ENCODE peak calls at places on chromosomes 12 and 14, in six cellular contexts. T, Z, N, B, H and D are unnamed samples.

GRCh38 chr12:20950248-20950647 is 139.7 kb downstream of the SLCO1B3 start:
- DNase-seq in H (peak), Z (peak), T (no peak), N (no peak), B (no peak), D (no peak)

GRCh38 chr14:93132472-93133065 is 16.8 kb upstream of the ITPK1 start:
- DNase-seq in B (peak), T (no peak), Z (peak), H (peak), N (peak), D (no peak)

GRCh38 chr12:13173537-13173936 is 23.0 kb upstream of the EMP1 start:
- DNase-seq in B (peak), N (no peak), T (no peak), H (peak), Z (no peak), D (no peak)

GRCh38 chr12:121719926-121720414 is 7.4 kb downstream of the TMEM120B start:
- DNase-seq in B (peak), T (no peak), Z (no peak), H (peak), N (peak), D (no peak)

GRCh38 chr14:27318769-27319280 is 721.0 kb upstream of the NOVA1 start:
- DNase-seq in N (no peak), B (no peak), T (no peak), H (no peak), Z (no peak), D (no peak)

GRCh38 chr12:56029666-56030293 is 8.9 kb downstream of the IKZF4 start:
- DNase-seq in N (peak), Z (peak), B (peak), H (peak), T (no peak), D (no peak)

GRCh38 chr12:5945071-5946008 is at the start of gene ANO2:
- DNase-seq in H (no peak), T (no peak), B (no peak), N (peak), Z (peak), D (peak)

GRCh38 chr12:120041386-120042231 is 52.6 kb downstream of the BICDL1 start:
- DNase-seq in H (no peak), B (no peak), T (no peak), N (no peak), Z (no peak), D (no peak)

GRCh38 chr12:107749094-107749493 is 11.8 kb downstream of the PRDM4 start:
- DNase-seq in T (no peak), B (peak), Z (no peak), H (peak), N (no peak), D (no peak)

GRCh38 chr14:59816931-59817330 is 53.6 kb downstream of the RTN1 start:
- DNase-seq in Z (no peak), T (no peak), B (no peak), N (no peak), H (no peak), D (no peak)

GRCh38 chr12:113903381-113903863 is 62.7 kb downstream of the RBM19 start:
- DNase-seq in B (peak), Z (no peak), N (no peak), T (no peak), H (peak), D (no peak)

GRCh38 chr12:108642269-108642870 is 8.7 kb upstream of the SELPLG start:
- DNase-seq in B (no peak), N (peak), T (no peak), Z (no peak), H (no peak), D (no peak)

GRCh38 chr12:103705927-103706326 is 118.9 kb downstream of the STAB2 start:
- DNase-seq in B (no peak), H (peak), T (no peak), N (no peak), Z (no peak), D (no peak)

GRCh38 chr12:93297032-93297431 is 80.7 kb upstream of the NUDT4 start:
- DNase-seq in H (no peak), T (no peak), N (no peak), B (no peak), Z (no peak), D (no peak)

GRCh38 chr14:47278233-47278842 is 397.1 kb downstream of the MDGA2 start:
- DNase-seq in T (no peak), N (peak), B (no peak), Z (peak), H (peak), D (peak)

GRCh38 chr14:20494935-20495766 is 10.2 kb upstream of the RNASE10 start:
- DNase-seq in T (no peak), H (peak), Z (no peak), N (no peak), B (peak), D (no peak)

GRCh38 chr14:26960049-26960688 is 362.3 kb upstream of the NOVA1 start:
- DNase-seq in T (no peak), H (no peak), Z (no peak), N (no peak), B (no peak), D (no peak)

GRCh38 chr14:51677276-51677675 is 25.6 kb downstream of the FRMD6 start:
- DNase-seq in H (no peak), T (no peak), Z (no peak), B (peak), N (no peak), D (no peak)

GRCh38 chr12:18139989-18140596 is 50.1 kb upstream of the RERGL start:
- DNase-seq in T (no peak), B (peak), Z (peak), H (peak), N (no peak), D (no peak)

GRCh38 chr12:24424889-24425600 is 475.6 kb upstream of the SOX5 start:
- DNase-seq in Z (no peak), N (peak), B (no peak), T (no peak), H (no peak), D (no peak)

GRCh38 chr12:57185906-57186508 is 30.6 kb upstream of the NXPH4 start:
- DNase-seq in T (no peak), B (no peak), N (no peak), Z (no peak), H (no peak), D (no peak)

GRCh38 chr12:59036973-59037807 is 116.9 kb upstream of the LRIG3 start:
- DNase-seq in N (no peak), B (peak), H (no peak), Z (no peak), T (no peak), D (no peak)

GRCh38 chr14:99326041-99326710 is 54.2 kb upstream of the BCL11B start:
- DNase-seq in B (no peak), H (no peak), T (no peak), N (no peak), Z (no peak), D (no peak)

GRCh38 chr14:69531135-69531534 is 43.5 kb downstream of the CCDC177 start:
- DNase-seq in N (no peak), B (no peak), Z (no peak), T (no peak), H (no peak), D (no peak)

GRCh38 chr12:580813-581212 is 82.4 kb downstream of the NINJ2 start:
- DNase-seq in Z (no peak), H (no peak), B (no peak), T (no peak), N (no peak), D (no peak)

GRCh38 chr12:101407054-101407437 is 526 bp downstream of the ARL1 start:
- DNase-seq in Z (peak), N (no peak), T (no peak), H (peak), B (no peak), D (peak)

GRCh38 chr12:51921017-51921725 is 13.9 kb downstream of the ACVRL1 start:
- DNase-seq in Z (peak), N (no peak), B (no peak), T (no peak), H (no peak), D (no peak)

GRCh38 chr14:67831122-67831521 is 11.5 kb downstream of the RAD51B start:
- DNase-seq in T (no peak), Z (no peak), B (no peak), H (no peak), N (no peak), D (no peak)

GRCh38 chr12:12008232-12008850 is 62.4 kb upstream of the BCL2L14 start:
- DNase-seq in B (no peak), H (no peak), T (no peak), Z (no peak), N (no peak), D (no peak)

GRCh38 chr14:105864116-105864515 is 337.7 kb downstream of the TMEM121 start:
- DNase-seq in H (no peak), N (no peak), Z (no peak), T (no peak), B (no peak), D (peak)

GRCh38 chr12:114450019-114450418 is 44.1 kb upstream of the TBX5 start:
- DNase-seq in Z (no peak), H (no peak), B (no peak), N (no peak), T (no peak), D (no peak)

GRCh38 chr12:9922429-9922828 is 9.7 kb downstream of the CLEC2A start:
- DNase-seq in H (no peak), Z (no peak), B (no peak), T (no peak), N (no peak), D (no peak)

GRCh38 chr12:50825372-50825838 is 17.3 kb upstream of the TMPRSS12 start:
- DNase-seq in N (no peak), T (no peak), H (peak), Z (peak), B (peak), D (no peak)

GRCh38 chr12:109052097-109052414 is 320 bp upstream of the USP30 start:
- DNase-seq in Z (no peak), T (no peak), H (no peak), B (no peak), N (no peak), D (no peak)

GRCh38 chr12:120761581-120761980 is 36.0 kb downstream of the ACADS start:
- DNase-seq in Z (peak), B (peak), T (no peak), H (no peak), N (no peak), D (no peak)

GRCh38 chr12:95213119-95213518 is 4.1 kb downstream of the FGD6 start:
- DNase-seq in T (no peak), Z (no peak), N (no peak), H (peak), B (no peak), D (no peak)

GRCh38 chr14:93207468-93208308 is 632 bp downstream of the UBR7 start:
- DNase-seq in Z (peak), N (peak), H (peak), T (no peak), B (peak), D (no peak)

GRCh38 chr12:123389560-123390351 is 5.8 kb downstream of the KMT5A start:
- DNase-seq in T (no peak), H (peak), Z (peak), N (peak), B (no peak), D (peak)

GRCh38 chr12:123388948-123389559 is 5.1 kb downstream of the KMT5A start:
- DNase-seq in Z (no peak), N (no peak), T (no peak), H (no peak), B (no peak), D (no peak)

GRCh38 chr12:123391546-123392343 is 7.8 kb downstream of the KMT5A start:
- DNase-seq in H (no peak), N (no peak), B (no peak), Z (no peak), T (no peak), D (no peak)

GRCh38 chr12:123388218-123388947 is 4.5 kb downstream of the KMT5A start:
- DNase-seq in B (peak), T (peak), Z (peak), H (peak), N (peak), D (peak)

GRCh38 chr12:123390415-123391093 is 6.6 kb downstream of the KMT5A start:
- DNase-seq in N (no peak), H (no peak), B (no peak), Z (no peak), T (no peak), D (no peak)
- TF ChIP-seq CTCF in N (no peak), H (no peak), B (no peak), Z (no peak), T (no peak), D (no peak)

GRCh38 chr14:23286020-23286903 is at the start of gene HOMEZ:
- DNase-seq in B (peak), Z (peak), H (peak), N (peak), T (peak), D (peak)
- TF ChIP-seq CTCF in B (peak), Z (peak), H (no peak), N (peak), T (no peak), D (no peak)

GRCh38 chr12:118357327-118358007 is 15.2 kb downstream of the TAOK3 start:
- DNase-seq in H (peak), N (no peak), T (no peak), B (peak), Z (no peak), D (no peak)
- TF ChIP-seq CTCF in H (peak), N (no peak), T (no peak), B (no peak), Z (no peak), D (peak)

GRCh38 chr12:80472912-80473500 is 29.0 kb downstream of the PTPRQ start:
- DNase-seq in T (no peak), B (peak), Z (peak), N (peak), H (peak), D (no peak)
- TF ChIP-seq CTCF in T (no peak), B (peak), Z (peak), N (peak), H (peak), D (no peak)

DNA sequence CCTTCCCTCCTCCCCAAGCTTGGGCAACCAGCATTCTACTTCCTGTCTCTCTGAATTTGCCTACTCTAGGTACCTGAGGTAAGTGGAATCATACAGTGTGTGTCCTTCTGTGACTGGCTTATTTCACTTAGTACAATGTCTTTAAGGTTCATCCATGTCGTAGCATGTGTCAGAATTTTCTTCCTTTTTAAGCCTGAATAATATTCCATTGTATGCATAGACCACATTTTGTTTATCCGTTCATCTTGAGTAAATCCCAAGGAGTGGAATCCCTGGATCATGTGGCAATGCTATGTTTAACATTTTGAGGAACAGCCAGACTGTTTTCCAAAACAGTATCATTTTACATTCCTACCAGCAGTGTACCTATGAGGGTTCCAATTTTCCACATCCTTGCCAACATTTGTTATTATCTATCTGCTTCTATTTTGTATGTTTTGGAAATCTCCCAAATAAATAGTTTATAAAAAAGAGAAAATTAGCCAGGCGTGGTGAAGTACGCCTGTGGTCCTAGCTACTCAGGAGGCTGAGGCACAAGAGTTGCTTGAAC is 12.4 kb downstream of the HSP90AA1 start:
- DNase-seq in T (no peak), H (no peak), N (no peak), B (peak), Z (no peak), D (no peak)
- TF ChIP-seq CTCF in T (no peak), H (no peak), N (no peak), B (peak), Z (no peak), D (no peak)